ENCODE peak calls at places on chromosomes 3 and 15, in nine cellular contexts. K is omental fat pad; N is iPS-NIHi11; Y is T-helper 1 cell; I is GM04504; L is effector CD8-positive, alpha-beta T cell; Z is gastrocnemius medialis; O is NCI-H2081; R is SW 1271. Q is an unnamed sample.

GRCh38 chr15:93515256-93516044 is 426.4 kb upstream of the RGMA start:
- DNase-seq in Z (peak), N (no peak), Y (no peak), K (no peak), L (no peak), I (no peak), R (no peak), O (no peak), Q (no peak)

GRCh38 chr3:87127286-87127685 is 99.8 kb upstream of the CHMP2B start:
- DNase-seq in K (no peak), Y (no peak), I (peak), R (no peak), L (no peak), Z (no peak), O (no peak), N (no peak), Q (no peak)

GRCh38 chr3:185744997-185745843 is 79.6 kb downstream of the IGF2BP2 start:
- DNase-seq in Y (no peak), R (peak), N (no peak), O (no peak), I (peak), L (no peak), Z (no peak), K (no peak), Q (no peak)

GRCh38 chr3:11671648-11672100 is 28.0 kb upstream of the VGLL4 start:
- DNase-seq in N (no peak), K (no peak), Y (no peak), L (no peak), O (no peak), I (peak), R (no peak), Z (peak), Q (no peak)

GRCh38 chr3:107969994-107970896 is 120.6 kb downstream of the CD47 start:
- DNase-seq in N (no peak), R (no peak), O (peak), Y (no peak), K (no peak), L (no peak), I (no peak), Z (no peak), Q (no peak)

GRCh38 chr15:83475551-83475950 is 28.4 kb downstream of the SH3GL3 start:
- DNase-seq in K (no peak), I (no peak), L (no peak), Y (no peak), Z (no peak), N (peak), R (peak), O (no peak), Q (no peak)

GRCh38 chr3:113559011-113559410 is 26.7 kb downstream of the SIDT1 start:
- DNase-seq in Z (no peak), K (no peak), L (no peak), N (no peak), O (no peak), Y (no peak), R (no peak), I (no peak), Q (no peak)

GRCh38 chr3:174162550-174162949 is 696.6 kb upstream of the NAALADL2 start:
- DNase-seq in Y (no peak), N (no peak), O (no peak), K (no peak), L (no peak), I (peak), Z (no peak), R (no peak), Q (no peak)

GRCh38 chr15:48861813-48862431 is 16.0 kb upstream of the EID1 start:
- DNase-seq in R (peak), K (no peak), I (peak), Y (no peak), L (peak), Z (no peak), O (peak), N (peak), Q (peak)

GRCh38 chr3:96750094-96750767 is 64.2 kb upstream of the EPHA6 start:
- DNase-seq in L (no peak), I (no peak), Z (no peak), K (no peak), N (no peak), R (no peak), Y (no peak), O (no peak), Q (no peak)

GRCh38 chr3:10964537-10965167 is 27.9 kb upstream of the SLC6A1 start:
- DNase-seq in Y (no peak), R (no peak), I (no peak), O (no peak), L (no peak), N (peak), K (no peak), Z (no peak), Q (no peak)

GRCh38 chr3:115148142-115148790 is 1.2 kb upstream of the ZBTB20 start:
- DNase-seq in K (no peak), I (no peak), Z (no peak), O (no peak), N (no peak), Y (no peak), R (peak), L (no peak), Q (no peak)

Q was measured in CD8-positive, alpha-beta memory T cell.